ENCODE peak calls at places on chromosome 7, in six cellular contexts. G is gastrocnemius medialis, B is fibroblast of lung, X is A549, K is aorta, Z is heart left ventricle. A is an unnamed sample. For H3K4me1, the result is how much of the 10 kb centered on the place peaks cover.

GRCh38 chr7:155169081-155169480 is 99.0 kb downstream of the HTR5A start:
- DNase-seq in K (no peak), B (no peak), X (no peak), Z (no peak), G (no peak), A (no peak)

GRCh38 chr7:100585511-100586265 is at the start of gene LRCH4:
- DNase-seq in K (no peak), B (peak), G (no peak), X (peak), Z (peak), A (peak)

GRCh38 chr7:107982918-107983389 is 20.0 kb downstream of the LAMB1 start:
- DNase-seq in G (no peak), B (peak), Z (no peak), X (peak), K (no peak), A (no peak)

GRCh38 chr7:2775376-2775775 is 68.7 kb downstream of the GNA12 start:
- DNase-seq in Z (no peak), K (no peak), G (no peak), X (no peak), B (no peak), A (no peak)

GRCh38 chr7:157542669-157543021 is 205.8 kb downstream of the DNAJB6 start:
- DNase-seq in K (no peak), B (no peak), Z (no peak), G (no peak), X (no peak), A (no peak)

GRCh38 chr7:132428247-132428919 is 147.9 kb downstream of the PLXNA4 start:
- DNase-seq in Z (no peak), G (no peak), B (peak), X (no peak), K (peak), A (no peak)

GRCh38 chr7:12570529-12571461 is at the start of gene SCIN:
- DNase-seq in X (peak), B (peak), K (peak), Z (peak), G (no peak), A (peak)

GRCh38 chr7:156768698-156769472 is 124.1 kb downstream of the LMBR1 start:
- DNase-seq in K (no peak), B (no peak), Z (no peak), X (no peak), G (no peak), A (no peak)

GRCh38 chr7:158976849-158977593 is 120.7 kb downstream of the DYNC2I1 start:
- DNase-seq in G (peak), B (peak), K (peak), X (peak), Z (peak), A (peak)

GRCh38 chr7:146709628-146710027 is 593.0 kb downstream of the CNTNAP2 start:
- DNase-seq in B (no peak), K (no peak), Z (no peak), X (no peak), G (no peak), A (no peak)

GRCh38 chr7:21898265-21898930 is 47.3 kb downstream of the CDCA7L start:
- DNase-seq in K (no peak), B (no peak), X (no peak), G (no peak), Z (no peak), A (no peak)

GRCh38 chr7:140586517-140586916 is 54.1 kb downstream of the DENND2A start:
- DNase-seq in X (no peak), K (no peak), G (no peak), B (no peak), Z (no peak), A (no peak)

GRCh38 chr7:111752022-111752582 is 189.8 kb upstream of the IMMP2L start:
- DNase-seq in Z (peak), G (no peak), X (peak), B (peak), K (peak), A (peak)

GRCh38 chr7:128071801-128072200 is 40.6 kb upstream of the LRRC4 start:
- DNase-seq in B (no peak), G (no peak), K (no peak), Z (no peak), X (no peak), A (no peak)

GRCh38 chr7:13742126-13742525 is 247.3 kb downstream of the ETV1 start:
- DNase-seq in G (no peak), B (peak), Z (peak), X (no peak), K (no peak), A (no peak)

GRCh38 chr7:85070967-85071628 is 115.8 kb downstream of the SEMA3D start:
- DNase-seq in K (no peak), G (no peak), B (peak), Z (no peak), X (no peak), A (no peak)

GRCh38 chr7:81684513-81685262 is 85.2 kb downstream of the HGF start:
- DNase-seq in Z (peak), X (peak), B (peak), K (peak), G (peak), A (peak)

GRCh38 chr7:106064836-106065559 is 47.1 kb downstream of the SYPL1 start:
- DNase-seq in X (peak), B (peak), K (peak), G (peak), Z (peak), A (peak)

GRCh38 chr7:36607206-36607515 is 117.1 kb downstream of the AOAH start:
- DNase-seq in X (no peak), Z (no peak), K (no peak), G (no peak), B (no peak), A (no peak)

GRCh38 chr7:105131033-105131656 is 117.1 kb downstream of the KMT2E start:
- DNase-seq in G (no peak), X (no peak), Z (no peak), B (no peak), K (no peak), A (no peak)

GRCh38 chr7:1027285-1028043 is 16.9 kb upstream of the GPR146 start:
- DNase-seq in X (no peak), B (peak), G (no peak), Z (no peak), K (peak), A (peak)

GRCh38 chr7:40612298-40612697 is 477.5 kb downstream of the SUGCT start:
- DNase-seq in G (no peak), Z (no peak), K (no peak), B (no peak), X (no peak), A (no peak)

GRCh38 chr7:156751319-156751718 is 110.7 kb downstream of the RNF32 start:
- DNase-seq in Z (no peak), X (no peak), G (no peak), K (no peak), B (peak), A (no peak)

GRCh38 chr7:27148776-27149641 is 1.4 kb upstream of the HOXA6 start:
- DNase-seq in G (no peak), Z (no peak), B (peak), X (no peak), K (no peak), A (no peak)

GRCh38 chr7:57769958-57770357 is 320.0 kb downstream of the ZNF716 start:
- DNase-seq in K (no peak), G (no peak), B (no peak), X (no peak), Z (no peak), A (no peak)

GRCh38 chr7:27187702-27188665 is 3.0 kb upstream of the HOXA11 start:
- DNase-seq in X (no peak), G (no peak), B (no peak), K (peak), Z (no peak), A (no peak)

GRCh38 chr7:6705959-6706665 is 635 bp downstream of the ZNF12 start:
- DNase-seq in B (peak), X (peak), K (peak), Z (peak), G (no peak), A (peak)

GRCh38 chr7:21636694-21637093 is 93.9 kb downstream of the DNAH11 start:
- DNase-seq in G (no peak), Z (no peak), K (no peak), B (no peak), X (no peak), A (no peak)

GRCh38 chr7:94656925-94657731 is 1.2 kb upstream of the SGCE start:
- DNase-seq in B (peak), Z (no peak), X (no peak), K (peak), G (no peak), A (peak)

GRCh38 chr7:81470084-81470723 is 299.6 kb downstream of the HGF start:
- DNase-seq in X (peak), K (peak), B (peak), Z (peak), G (peak), A (peak)

GRCh38 chr7:20575758-20576135 is 39.7 kb upstream of the ABCB5 start:
- DNase-seq in X (no peak), G (no peak), B (no peak), Z (no peak), K (no peak), A (no peak)

GRCh38 chr7:6392712-6393666 is 54.8 kb downstream of the DAGLB start:
- DNase-seq in B (peak), G (peak), X (peak), Z (peak), K (peak), A (no peak)

GRCh38 chr7:139016931-139017511 is 18.8 kb downstream of the ZC3HAV1L start:
- DNase-seq in X (peak), G (no peak), K (peak), Z (peak), B (peak), A (peak)

GRCh38 chr7:107167483-107168232 is 1.1 kb upstream of the HBP1 start:
- DNase-seq in X (peak), G (no peak), B (peak), Z (no peak), K (no peak), A (peak)

GRCh38 chr7:84258628-84259027 is 64.0 kb upstream of the SEMA3A start:
- DNase-seq in G (no peak), X (no peak), Z (no peak), B (no peak), K (no peak), A (no peak)

GRCh38 chr7:111886233-111886632 is 320.0 kb downstream of the DOCK4 start:
- DNase-seq in Z (no peak), X (no peak), K (no peak), B (no peak), G (no peak), A (no peak)

GRCh38 chr7:56046728-56047445 is 4.4 kb downstream of the PSPH start:
- DNase-seq in X (no peak), K (no peak), B (peak), Z (no peak), G (no peak), A (peak)

GRCh38 chr7:158564648-158565005 is 23.0 kb downstream of the PTPRN2 start:
- DNase-seq in Z (no peak), X (no peak), G (no peak), K (no peak), B (no peak), A (no peak)

GRCh38 chr7:121561717-121562116 is 165.6 kb upstream of the FAM3C start:
- DNase-seq in X (no peak), B (peak), G (no peak), Z (no peak), K (no peak), A (no peak)

DNA sequence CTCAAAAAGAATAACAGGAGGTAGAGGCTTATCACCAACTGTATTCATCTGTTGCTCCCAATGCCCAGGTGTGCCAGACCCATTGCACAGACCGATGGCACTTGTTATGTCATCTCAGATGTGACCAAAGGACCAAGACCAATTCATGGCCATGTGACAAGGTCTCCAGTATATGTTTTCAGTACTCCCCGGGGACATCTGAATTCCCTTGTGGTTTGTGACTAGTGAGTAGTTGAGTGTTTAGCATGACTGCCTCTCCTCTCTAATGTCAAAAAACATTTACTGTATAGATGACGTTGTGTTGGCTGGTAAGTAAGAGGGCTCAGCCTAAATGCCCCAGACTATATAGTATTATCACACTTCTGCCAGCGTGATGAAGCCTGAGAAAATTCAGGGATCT is 202.1 kb upstream of the SMIM30 start:
- DNase-seq in X (no peak), Z (no peak), B (no peak), K (no peak), G (no peak), A (no peak)
- H3K4me1 ChIP-seq in X (under half), Z (under half), B (under half), K (under half), G (under half), A (under half)

GRCh38 chr7:74093671-74094223 is 10.1 kb downstream of the LIMK1 start:
- DNase-seq in B (no peak), K (no peak), Z (no peak), G (no peak), X (no peak), A (no peak)

GRCh38 chr7:74087791-74088453 is 4.3 kb downstream of the LIMK1 start:
- DNase-seq in X (no peak), B (no peak), Z (no peak), K (no peak), G (no peak), A (no peak)

GRCh38 chr7:74094224-74095095 is 10.9 kb downstream of the LIMK1 start:
- DNase-seq in K (peak), G (peak), Z (peak), B (peak), X (peak), A (peak)

GRCh38 chr7:74092321-74092963 is 8.8 kb downstream of the LIMK1 start:
- DNase-seq in G (no peak), K (peak), Z (peak), X (no peak), B (no peak), A (peak)

DNA sequence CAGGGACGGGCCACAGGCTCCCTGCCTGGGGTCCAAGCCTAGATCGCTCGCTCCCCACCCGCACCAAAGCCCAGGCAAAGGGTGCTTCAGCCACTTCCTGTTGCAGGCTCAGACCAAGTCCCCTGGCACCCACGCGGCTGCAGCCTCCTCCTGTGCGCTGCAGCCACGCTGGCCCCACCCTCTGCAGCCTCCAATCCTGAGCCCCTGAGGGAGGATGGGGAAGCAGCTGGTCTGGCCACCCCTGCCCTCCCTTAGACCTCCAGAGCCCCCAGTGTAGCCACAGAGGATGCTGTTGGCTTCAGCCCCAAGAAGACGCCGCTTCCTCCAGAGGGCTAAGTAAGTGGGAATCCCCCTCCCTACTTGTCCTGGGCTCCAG is 9.3 kb downstream of the LIMK1 start:
- DNase-seq in Z (peak), X (no peak), B (no peak), K (peak), G (peak), A (no peak)
- H3K4me1 ChIP-seq in Z (under half), X (under half), B (under half), K (under half), G (under half), A (under half)

GRCh38 chr7:47191876-47192291 is 390.0 kb downstream of the TNS3 start:
- DNase-seq in Z (no peak), B (no peak), G (no peak), K (peak), X (no peak), A (no peak)
- H3K4me1 ChIP-seq in Z (under half), B (under half), G (under half), K (under half), X (under half), A (under half)

DNA sequence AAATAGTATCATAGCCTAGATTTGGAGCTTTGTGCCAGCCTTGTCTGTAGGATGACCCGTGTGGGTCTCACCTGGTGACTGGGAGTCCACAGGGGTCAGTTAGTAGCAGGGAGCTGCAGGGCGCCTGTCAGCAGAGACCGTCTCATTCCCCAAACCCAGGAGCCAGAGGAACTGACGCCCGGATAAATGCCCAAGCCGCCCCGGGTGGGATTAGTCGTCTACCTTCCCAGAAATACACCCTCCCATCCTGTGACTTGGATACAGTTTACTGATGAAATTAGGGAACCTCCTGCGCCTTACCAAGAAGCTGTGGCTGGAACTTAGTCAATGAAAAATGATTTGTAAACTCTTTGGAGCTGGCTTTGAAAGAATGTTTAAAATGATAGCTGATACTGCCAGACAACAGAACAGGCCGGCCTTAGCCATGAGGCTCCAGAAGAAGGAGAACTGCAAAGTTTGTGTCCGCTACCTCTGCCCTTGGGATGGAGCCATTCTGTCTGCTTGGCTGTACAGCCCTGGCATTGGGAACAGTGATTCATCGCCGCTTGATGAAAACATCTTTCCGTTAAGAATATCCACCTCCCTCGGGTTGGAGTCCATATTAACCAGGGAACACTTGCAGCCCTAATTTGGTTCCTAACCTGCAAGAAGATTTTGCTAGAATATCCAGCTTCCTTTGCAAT is 12.7 kb downstream of the FOXK1 start:
- DNase-seq in K (peak), G (peak), B (peak), Z (peak), X (no peak), A (no peak)
- H3K4me1 ChIP-seq in K (under half), G (half or more), B (under half), Z (half or more), X (under half), A (under half)

DNA sequence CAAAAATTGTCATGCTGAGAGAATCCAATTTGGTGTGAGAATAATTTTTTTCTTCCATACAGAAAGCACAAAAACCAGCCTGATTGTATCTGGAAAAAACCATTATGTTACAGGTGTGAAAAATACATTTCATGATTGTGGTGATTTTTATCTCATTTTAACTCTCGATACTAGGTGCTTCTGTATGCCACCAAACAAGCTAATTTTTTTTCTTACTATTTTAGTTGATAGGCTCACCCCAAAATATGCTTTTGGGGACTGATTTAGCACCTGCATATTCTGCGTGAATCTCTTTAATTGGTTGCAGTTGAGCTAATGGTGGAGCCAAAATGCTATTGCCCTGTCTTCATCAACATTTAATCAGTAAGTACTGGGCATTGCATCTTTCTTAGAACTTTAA is 1.9 kb downstream of the DMTF1 start:
- DNase-seq in Z (no peak), K (no peak), X (no peak), B (no peak), G (no peak), A (no peak)
- H3K4me1 ChIP-seq in Z (half or more), K (under half), X (under half), B (under half), G (half or more), A (under half)

GRCh38 chr7:17044396-17044795 is 162.6 kb upstream of the AGR3 start:
- DNase-seq in B (no peak), X (no peak), G (no peak), Z (no peak), K (no peak), A (peak)
- H3K4me1 ChIP-seq in B (under half), X (under half), G (under half), Z (under half), K (under half), A (under half)

GRCh38 chr7:143308632-143309031 is 7.3 kb upstream of the CLCN1 start:
- DNase-seq in B (no peak), G (no peak), K (no peak), Z (no peak), X (no peak), A (no peak)

GRCh38 chr7:143316492-143316891 is 581 bp downstream of the CLCN1 start:
- DNase-seq in G (no peak), K (no peak), B (no peak), Z (no peak), X (no peak), A (no peak)

GRCh38 chr7:143318661-143319060 is 2.8 kb downstream of the CLCN1 start:
- DNase-seq in X (no peak), Z (peak), G (peak), K (no peak), B (peak), A (no peak)

GRCh38 chr7:143315782-143316181 is at the start of gene CLCN1:
- DNase-seq in Z (no peak), K (no peak), X (no peak), G (peak), B (no peak), A (no peak)

GRCh38 chr7:143314107-143314506 is 1.8 kb upstream of the CLCN1 start:
- DNase-seq in X (no peak), B (no peak), K (no peak), G (no peak), Z (no peak), A (no peak)
- H3K4me1 ChIP-seq in X (under half), B (under half), K (under half), G (under half), Z (under half), A (under half)